ENCODE peak calls at places on chromosomes 5 and 9, in eight cellular contexts. V, M, P, J, N, B, I and L are unnamed samples.
A peak's percentile ranks its signal among the peaks of the same experiment; 100 is the strongest.

GRCh38 chr9:27184556-27185351 is 75.7 kb downstream of the TEK start:
- DNase-seq in V (no peak), M (peak; percentile 24), P (peak; percentile 76), J (no peak), N (peak; percentile 84), B (no peak), I (no peak), L (no peak)

GRCh38 chr5:163619951-163620350 is 114.5 kb downstream of the MAT2B start:
- DNase-seq in V (no peak), M (no peak), P (no peak), J (no peak), N (no peak), B (no peak), I (no peak), L (no peak)

GRCh38 chr5:119743927-119744326 is 114.6 kb downstream of the FAM170A start:
- DNase-seq in V (no peak), M (no peak), P (peak; percentile 21), J (no peak), N (peak; percentile 53), B (no peak), I (no peak), L (no peak)

GRCh38 chr5:2746642-2747041 is 4.8 kb downstream of the IRX2 start:
- DNase-seq in V (peak; percentile 74), M (no peak), P (peak; percentile 77), J (no peak), N (no peak), B (no peak), I (no peak), L (no peak)

GRCh38 chr5:145776886-145777285 is 58.3 kb downstream of the PRELID2 start:
- DNase-seq in V (peak; percentile 40), M (no peak), P (peak; percentile 63), J (no peak), N (peak; percentile 42), B (no peak), I (no peak), L (no peak)

GRCh38 chr9:113990975-113991471 is 87.1 kb downstream of the AMBP start:
- DNase-seq in V (no peak), M (no peak), P (no peak), J (no peak), N (no peak), B (peak; percentile 43), I (no peak), L (peak; percentile 70)

GRCh38 chr5:77337716-77338115 is 127.2 kb downstream of the PDE8B start:
- DNase-seq in V (no peak), M (no peak), P (no peak), J (no peak), N (no peak), B (no peak), I (no peak), L (no peak)

GRCh38 chr9:20358201-20358600 is 264.1 kb downstream of the MLLT3 start:
- DNase-seq in V (peak; percentile 34), M (no peak), P (peak; percentile 68), J (no peak), N (peak; percentile 42), B (no peak), I (no peak), L (no peak)

GRCh38 chr5:33180900-33181299 is 259.9 kb upstream of the TARS1 start:
- DNase-seq in V (peak; percentile 35), M (no peak), P (peak; percentile 69), J (no peak), N (peak; percentile 36), B (no peak), I (no peak), L (no peak)

GRCh38 chr5:100791376-100791775 is 111.7 kb downstream of the ST8SIA4 start:
- DNase-seq in V (no peak), M (no peak), P (no peak), J (no peak), N (no peak), B (no peak), I (no peak), L (no peak)

GRCh38 chr5:17897776-17898175 is 263.5 kb downstream of the TAF11L14 start:
- DNase-seq in V (no peak), M (no peak), P (no peak), J (no peak), N (no peak), B (no peak), I (no peak), L (no peak)

GRCh38 chr5:36665638-36666037 is 59.2 kb downstream of the SLC1A3 start:
- DNase-seq in V (no peak), M (no peak), P (no peak), J (no peak), N (no peak), B (no peak), I (no peak), L (no peak)

GRCh38 chr9:22214497-22215031 is 205.5 kb upstream of the CDKN2B start:
- DNase-seq in V (peak; percentile 47), M (no peak), P (peak; percentile 53), J (no peak), N (peak; percentile 49), B (no peak), I (no peak), L (no peak)

GRCh38 chr5:27377626-27378025 is 339.2 kb upstream of the CDH9 start:
- DNase-seq in V (no peak), M (no peak), P (no peak), J (no peak), N (no peak), B (no peak), I (no peak), L (no peak)

GRCh38 chr5:53253421-53253871 is 143.9 kb upstream of the MOCS2 start:
- DNase-seq in V (peak; percentile 95), M (no peak), P (peak; percentile 65), J (no peak), N (peak; percentile 61), B (no peak), I (no peak), L (no peak)

GRCh38 chr5:78509145-78509865 is 139.3 kb downstream of the LHFPL2 start:
- DNase-seq in V (no peak), M (no peak), P (no peak), J (no peak), N (no peak), B (no peak), I (no peak), L (no peak)
- H3K27ac ChIP-seq in V (no peak overlapping the region), M (no peak overlapping the region), P (no peak overlapping the region), J (peak overlapping the region; percentile 76), N (no peak overlapping the region), B (no peak overlapping the region), I (no peak overlapping the region), L (no peak overlapping the region)

GRCh38 chr5:179166886-179167841 is 107.0 kb downstream of the ZNF354C start:
- DNase-seq in V (peak; percentile 42), M (peak; percentile 68), P (peak; percentile 78), J (peak; percentile 59), N (peak; percentile 32), B (peak; percentile 87), I (peak; percentile 87), L (peak; percentile 80)
- H3K4me3 ChIP-seq in V (peak overlapping the region; percentile 33), M (no peak overlapping the region), P (peak overlapping the region; percentile 49), J (peak overlapping the region; percentile 40), N (peak overlapping the region; percentile 53), B (no peak overlapping the region), I (no peak overlapping the region), L (peak overlapping the region; percentile 37)

DNA sequence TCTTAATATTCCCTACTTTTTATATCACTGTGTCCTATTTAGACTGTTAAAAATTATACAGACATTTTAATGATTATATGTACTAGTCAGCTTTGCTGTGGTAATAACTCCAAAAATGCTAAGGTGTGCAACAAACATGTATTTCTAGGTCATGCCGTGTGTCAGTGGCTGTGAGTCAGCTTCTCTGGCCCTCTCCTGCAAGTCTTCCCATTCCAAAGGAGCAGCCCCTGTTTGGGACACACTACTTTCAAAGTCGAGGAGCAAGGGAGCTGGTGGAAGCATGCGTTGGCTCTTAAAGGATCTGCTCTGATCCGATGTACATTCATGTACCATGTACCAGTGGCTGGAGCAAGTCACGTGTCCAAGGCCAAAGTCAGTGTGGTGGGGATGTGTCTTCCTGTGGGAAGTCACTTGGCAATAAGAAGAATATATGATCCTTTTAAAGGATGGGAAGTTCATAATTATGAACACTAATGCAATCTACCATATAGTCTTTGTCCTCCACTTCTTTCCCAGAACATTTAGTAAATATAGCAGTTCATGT is 39.7 kb downstream of the SNX30 start:
- DNase-seq in V (peak; percentile 53), M (no peak), P (peak; percentile 51), J (no peak), N (no peak), B (no peak), I (no peak), L (no peak)
- H3K27ac ChIP-seq in V (no peak overlapping the region), M (peak overlapping the region; percentile 65), P (peak overlapping the region; percentile 54), J (no peak overlapping the region), N (no peak overlapping the region), B (no peak overlapping the region), I (peak overlapping the region; percentile 22), L (peak overlapping the region; percentile 38)

GRCh38 chr5:68320094-68320986 is 104.8 kb downstream of the PIK3R1 start:
- DNase-seq in V (no peak), M (no peak), P (peak; percentile 45), J (no peak), N (no peak), B (no peak), I (no peak), L (no peak)
- H3K4me3 ChIP-seq in V (no peak overlapping the region), M (no peak overlapping the region), P (no peak overlapping the region), J (no peak overlapping the region), N (no peak overlapping the region), B (no peak overlapping the region), I (no peak overlapping the region), L (no peak overlapping the region)

GRCh38 chr9:135218331-135219225 is 131.1 kb downstream of the OLFM1 start:
- DNase-seq in V (no peak), M (peak; percentile 20), P (peak; percentile 8), J (peak; percentile 54), N (no peak), B (peak; percentile 61), I (peak; percentile 47), L (peak; percentile 77)
- H3K27ac ChIP-seq in V (no peak overlapping the region), M (no peak overlapping the region), P (no peak overlapping the region), J (no peak overlapping the region), N (no peak overlapping the region), B (no peak overlapping the region), I (no peak overlapping the region), L (no peak overlapping the region)